ENCODE peak calls at places on chromosome 18, in seven cellular contexts. E is GM23338, R is psoas muscle, D is AG10803, H is glutamatergic neuron, M is body of pancreas, W is kidney epithelial cell. T is an unnamed sample.
A peak's percentile ranks its signal among the peaks of the same experiment; 100 is the strongest.

GRCh38 chr18:14748496-14748895 is 524 bp downstream of the ANKRD30B start:
- DNase-seq in E (no peak), R (no peak), D (no peak), H (no peak), M (no peak), W (no peak), T (no peak)

GRCh38 chr18:75344161-75344560 is 83.3 kb downstream of the SMIM21 start:
- DNase-seq in E (peak; percentile 53), R (no peak), D (no peak), H (no peak), M (no peak), W (no peak), T (no peak)

GRCh38 chr18:48785686-48786470 is 164.9 kb downstream of the SMAD7 start:
- DNase-seq in E (no peak), R (peak; percentile 32), D (no peak), H (peak; percentile 5), M (no peak), W (no peak), T (no peak)

GRCh38 chr18:79607361-79607930 is 72.2 kb upstream of the CTDP1 start:
- DNase-seq in E (no peak), R (peak; percentile 38), D (no peak), H (peak; percentile 20), M (no peak), W (no peak), T (no peak)

GRCh38 chr18:53411511-53411910 is 813.0 kb downstream of the MBD2 start:
- DNase-seq in E (no peak), R (no peak), D (no peak), H (no peak), M (no peak), W (no peak), T (no peak)

GRCh38 chr18:60082790-60083189 is 183.0 kb downstream of the PMAIP1 start:
- DNase-seq in E (no peak), R (no peak), D (no peak), H (no peak), M (no peak), W (no peak), T (no peak)

GRCh38 chr18:67553471-67553870 is 37.0 kb upstream of the DSEL start:
- DNase-seq in E (no peak), R (no peak), D (no peak), H (no peak), M (no peak), W (no peak), T (no peak)

GRCh38 chr18:73514449-73514848 is 633.2 kb downstream of the FBXO15 start:
- DNase-seq in E (no peak), R (no peak), D (no peak), H (no peak), M (no peak), W (no peak), T (no peak)

GRCh38 chr18:39742015-39742466 is 2176.4 kb upstream of the CELF4 start:
- DNase-seq in E (no peak), R (no peak), D (no peak), H (no peak), M (no peak), W (no peak), T (no peak)

GRCh38 chr18:52408800-52409302 is 68.9 kb downstream of the DCC start:
- DNase-seq in E (no peak), R (no peak), D (no peak), H (no peak), M (no peak), W (no peak), T (no peak)

GRCh38 chr18:75111673-75112485 is 97.1 kb downstream of the PTGR3 start:
- DNase-seq in E (no peak), R (no peak), D (no peak), H (no peak), M (no peak), W (no peak), T (no peak)

GRCh38 chr18:39058386-39059000 is 1492.9 kb upstream of the CELF4 start:
- DNase-seq in E (no peak), R (no peak), D (no peak), H (no peak), M (no peak), W (no peak), T (no peak)

GRCh38 chr18:11154369-11154982 is 5.1 kb upstream of the PIEZO2 start:
- DNase-seq in E (peak; percentile 73), R (no peak), D (peak; percentile 55), H (no peak), M (no peak), W (peak; percentile 2), T (peak; percentile 44)

GRCh38 chr18:72187956-72188355 is 356.2 kb downstream of the CBLN2 start:
- DNase-seq in E (no peak), R (no peak), D (no peak), H (no peak), M (no peak), W (no peak), T (no peak)

GRCh38 chr18:3440340-3440739 is 9.6 kb upstream of the TGIF1 start:
- DNase-seq in E (no peak), R (no peak), D (no peak), H (no peak), M (no peak), W (no peak), T (no peak)

GRCh38 chr18:3447035-3447894 is 2.7 kb upstream of the TGIF1 start:
- DNase-seq in E (peak; percentile 79), R (peak; percentile 63), D (peak; percentile 72), H (no peak), M (peak; percentile 45), W (no peak), T (no peak)

GRCh38 chr18:3442894-3443293 is 7.1 kb upstream of the TGIF1 start:
- DNase-seq in E (no peak), R (no peak), D (no peak), H (no peak), M (no peak), W (no peak), T (no peak)

GRCh38 chr18:3444954-3445353 is 5.0 kb upstream of the TGIF1 start:
- DNase-seq in E (no peak), R (no peak), D (no peak), H (no peak), M (no peak), W (no peak), T (no peak)

GRCh38 chr18:3441290-3441689 is 8.7 kb upstream of the TGIF1 start:
- DNase-seq in E (peak; percentile 55), R (no peak), D (peak; percentile 41), H (no peak), M (peak; percentile 36), W (no peak), T (no peak)
- TF ChIP-seq CTCF in E (peak; percentile 47), R (peak; percentile 40), D (peak; percentile 44), H (no peak), M (peak; percentile 49), W (peak; percentile 45), T (no peak)

DNA sequence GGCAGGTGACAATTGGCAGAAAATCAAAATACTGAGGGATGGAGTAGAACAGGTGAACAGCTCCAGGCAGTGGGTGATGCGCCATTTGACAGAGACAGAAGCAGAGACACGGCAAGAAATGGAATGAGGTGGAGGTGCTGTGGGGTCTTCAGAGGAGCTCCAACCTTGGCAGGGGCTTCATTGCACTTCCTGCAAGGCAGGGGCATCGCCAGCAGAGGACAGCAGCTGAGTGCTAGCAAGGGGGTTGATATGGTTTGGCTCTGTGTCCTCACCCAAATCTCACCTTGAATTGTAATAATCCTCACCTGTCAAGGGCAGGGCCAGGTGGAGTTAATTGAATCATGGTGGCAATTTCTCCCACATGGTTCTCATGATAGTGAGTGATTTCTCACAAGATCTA is 42.8 kb downstream of the CCDC68 start:
- DNase-seq in E (no peak), R (no peak), D (no peak), H (no peak), M (no peak), W (no peak), T (no peak)
- TF ChIP-seq CTCF in E (no peak), R (no peak), D (no peak), H (no peak), M (no peak), W (no peak), T (peak; percentile 27)

GRCh38 chr18:6044773-6045172 is 149.5 kb upstream of the TMEM200C start:
- DNase-seq in E (peak; percentile 56), R (no peak), D (no peak), H (no peak), M (no peak), W (no peak), T (no peak)
- TF ChIP-seq CTCF in E (peak; percentile 56), R (no peak), D (peak; percentile 6), H (peak; percentile 20), M (no peak), W (no peak), T (no peak)

GRCh38 chr18:28357785-28358401 is 181.0 kb upstream of the CDH2 start:
- DNase-seq in E (peak; percentile 79), R (no peak), D (no peak), H (no peak), M (no peak), W (no peak), T (no peak)
- TF ChIP-seq CTCF in E (peak; percentile 62), R (no peak), D (no peak), H (peak; percentile 70), M (no peak), W (peak; percentile 9), T (no peak)

DNA sequence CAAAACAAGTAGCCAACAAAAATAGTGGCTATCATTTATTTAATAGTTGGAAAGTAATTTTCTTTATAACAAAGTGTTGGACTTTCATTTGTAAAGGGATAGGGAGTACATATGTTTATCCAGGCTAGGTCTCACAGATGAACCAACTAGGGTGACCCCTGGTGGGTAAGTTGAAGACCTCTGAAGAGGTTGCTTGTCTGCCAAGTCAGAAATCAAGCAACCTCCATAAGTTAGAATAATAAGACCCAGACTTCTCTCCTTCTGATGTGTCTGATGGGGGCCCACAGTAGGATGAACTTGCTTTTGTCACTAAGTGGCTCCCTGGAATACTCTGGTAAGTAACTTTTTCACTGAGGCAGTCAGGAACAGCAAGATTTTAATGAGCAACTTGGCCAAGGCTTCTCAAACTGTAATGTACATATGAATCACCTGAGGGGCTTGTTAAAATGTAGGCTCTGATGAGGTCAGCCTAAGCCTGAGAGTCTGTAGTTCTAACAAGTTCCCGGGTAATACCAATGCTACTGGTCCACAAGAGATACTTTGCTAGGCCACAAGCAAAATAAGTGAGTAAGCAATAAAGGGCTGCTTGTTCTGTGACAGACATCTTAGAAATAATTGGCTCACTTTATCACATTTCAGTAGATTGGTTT is 319.6 kb downstream of the PIK3C3 start:
- DNase-seq in E (peak; percentile 55), R (no peak), D (peak; percentile 55), H (no peak), M (no peak), W (no peak), T (peak; percentile 11)
- TF ChIP-seq CTCF in E (peak; percentile 59), R (no peak), D (peak; percentile 50), H (peak; percentile 25), M (no peak), W (peak; percentile 41), T (peak; percentile 20)

GRCh38 chr18:66548747-66549146 is 55.1 kb downstream of the CDH19 start:
- DNase-seq in E (peak; percentile 82), R (no peak), D (no peak), H (no peak), M (no peak), W (no peak), T (peak; percentile 8)
- TF ChIP-seq CTCF in E (peak; percentile 98), R (no peak), D (no peak), H (peak; percentile 57), M (peak; percentile 33), W (no peak), T (peak; percentile 32)

T was measured in GM10248.